ENCODE peak calls at places on chromosomes 4 and X, in ten cellular contexts. S is PC-3, O is mesendoderm, H is fibroblast of lung, J is HepG2, U is GM23248, C is IMR-90, G is H9, X is astrocyte, Z is HCT116. F is an unnamed sample.

GRCh38 chr4:186813377-186814068 is 89.9 kb upstream of the FAT1 start:
- DNase-seq in C (no peak), G (no peak), X (no peak), Z (no peak), O (no peak), H (no peak), S (no peak), U (no peak), J (no peak), F (no peak)

GRCh38 chr4:175330236-175330635 is 412.1 kb downstream of the ADAM29 start:
- DNase-seq in H (peak), G (no peak), X (peak), C (peak), Z (no peak), J (no peak), O (no peak), U (peak), S (no peak), F (no peak)

GRCh38 chrX:19579485-19579884 is 64.2 kb upstream of the MAP3K15 start:
- DNase-seq in U (peak), H (peak), X (peak), C (peak), G (no peak), S (peak), Z (no peak), J (no peak), O (no peak), F (no peak)

GRCh38 chr4:41866799-41867677 is 68.2 kb upstream of the TMEM33 start:
- DNase-seq in G (peak), U (no peak), Z (no peak), H (no peak), O (peak), S (no peak), J (no peak), X (no peak), C (no peak), F (no peak)

GRCh38 chr4:27176400-27176799 is 315.8 kb downstream of the STIM2 start:
- DNase-seq in G (peak), S (peak), X (peak), C (peak), U (peak), O (peak), J (peak), H (peak), Z (peak), F (no peak)

GRCh38 chr4:98976716-98977115 is 18.8 kb upstream of the METAP1 start:
- DNase-seq in O (no peak), Z (no peak), U (peak), X (peak), C (peak), S (peak), H (peak), J (no peak), G (no peak), F (no peak)

GRCh38 chrX:124113799-124114600 is 152.5 kb downstream of the STAG2 start:
- DNase-seq in U (no peak), Z (no peak), H (no peak), S (no peak), J (no peak), C (no peak), X (no peak), G (peak), O (no peak), F (no peak)

GRCh38 chr4:107564326-107564725 is 155.7 kb downstream of the PAPSS1 start:
- DNase-seq in U (peak), X (peak), C (no peak), J (no peak), O (peak), G (no peak), H (peak), Z (no peak), S (no peak), F (no peak)

GRCh38 chr4:181030961-181031360 is 1212.2 kb upstream of the TENM3 start:
- DNase-seq in O (no peak), Z (no peak), H (peak), G (no peak), U (peak), S (peak), C (peak), J (no peak), X (peak), F (no peak)

GRCh38 chr4:152735302-152735917 is 44.1 kb downstream of the TIGD4 start:
- DNase-seq in O (peak), U (peak), Z (peak), G (no peak), J (no peak), H (peak), S (peak), X (peak), C (peak), F (no peak)

GRCh38 chrX:142084611-142085010 is 120.5 kb downstream of the MAGEC2 start:
- DNase-seq in G (no peak), U (no peak), Z (no peak), H (no peak), C (no peak), S (no peak), O (no peak), J (no peak), X (no peak), F (no peak)

GRCh38 chrX:104324871-104325585 is 70.3 kb upstream of the ESX1 start:
- DNase-seq in G (no peak), C (peak), O (no peak), J (no peak), H (peak), X (peak), Z (no peak), U (peak), S (peak), F (no peak)

GRCh38 chr4:54096563-54096962 is 3.4 kb upstream of the GSX2 start:
- DNase-seq in O (no peak), U (no peak), H (no peak), X (no peak), S (no peak), J (no peak), C (no peak), Z (no peak), G (peak), F (no peak)

DNA sequence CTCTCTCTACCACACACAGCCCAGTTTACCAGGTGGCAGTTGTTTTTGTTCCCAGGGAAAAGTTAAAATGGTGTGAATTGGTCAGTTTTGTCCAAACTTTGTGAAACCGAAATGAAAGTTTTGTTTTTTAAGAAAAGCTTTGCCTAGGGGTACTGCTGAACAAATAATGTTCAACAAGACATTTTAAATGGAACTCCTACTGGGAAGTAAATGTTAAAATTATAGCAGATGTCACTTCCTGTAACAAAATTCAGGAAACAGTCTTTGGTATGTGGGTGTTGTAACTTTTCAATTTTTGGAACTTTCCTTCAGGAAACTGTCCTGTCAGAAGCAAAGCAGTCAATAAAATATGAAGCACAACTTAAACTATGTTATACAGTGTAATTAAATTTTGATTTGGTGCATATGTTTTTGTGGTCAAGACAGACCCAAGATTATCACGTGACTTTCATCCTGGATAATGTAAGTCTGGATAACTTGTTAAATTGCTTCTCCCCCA is 79.5 kb downstream of the AFF1 start:
- DNase-seq in Z (no peak), X (peak), O (no peak), H (no peak), G (no peak), U (peak), C (peak), S (peak), J (no peak), F (no peak)
- H3K9ac ChIP-seq in Z (no peak), X (no peak), O (no peak), H (no peak), G (no peak), U (peak), C (peak), S (no peak), J (no peak), F (no peak)

DNA sequence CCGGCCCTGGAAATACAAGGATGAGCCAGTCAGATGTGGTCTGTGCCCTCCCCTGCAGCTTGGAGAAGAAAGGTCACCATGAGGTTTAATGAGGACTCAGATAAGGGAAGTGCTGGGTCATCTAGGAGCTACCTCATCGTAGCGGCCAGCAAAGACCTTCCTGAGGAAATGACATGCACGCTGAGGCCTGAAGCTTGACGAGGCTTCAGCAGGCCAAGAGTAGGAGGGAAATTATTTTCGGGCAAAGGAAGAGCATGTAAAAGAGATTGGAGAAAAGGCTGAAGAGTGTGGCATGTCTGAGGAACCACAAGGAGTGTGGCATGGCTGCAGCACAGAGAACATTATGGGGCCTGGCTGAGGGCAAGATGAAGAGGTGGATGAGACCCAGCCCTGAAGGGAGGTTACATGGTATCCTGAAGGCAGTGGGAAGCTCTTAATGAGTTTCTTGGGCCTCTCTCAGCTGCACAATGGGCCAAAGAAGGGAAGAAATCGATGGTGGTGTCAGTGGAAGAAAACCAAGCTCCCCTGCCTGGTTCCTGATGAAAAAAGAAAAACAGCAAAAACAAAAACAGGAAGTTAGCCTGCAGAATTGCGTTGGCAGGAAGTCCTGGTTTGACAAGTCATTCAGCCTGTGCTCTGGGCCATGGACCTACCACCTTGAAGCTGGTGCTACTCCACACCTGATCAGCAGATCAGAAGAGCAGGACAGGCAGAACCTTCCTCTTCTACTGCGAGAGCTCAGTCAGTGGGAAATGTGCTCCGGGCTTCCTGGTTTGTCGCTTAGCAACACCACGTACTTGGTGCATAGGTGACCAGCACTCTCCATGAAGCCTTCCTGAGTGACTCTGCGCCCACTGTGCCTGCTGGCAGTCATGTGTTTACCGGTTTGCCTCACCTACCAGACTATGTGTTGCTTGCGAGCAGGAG is 134.5 kb upstream of the KLF3 start:
- DNase-seq in O (peak), U (no peak), X (no peak), Z (no peak), C (no peak), J (no peak), H (no peak), S (peak), G (no peak), F (no peak)
- H3K4me2 ChIP-seq in O (no peak), U (no peak), X (no peak), Z (no peak), C (no peak), J (peak), H (no peak), S (peak), G (no peak), F (no peak)

GRCh38 chrX:155028192-155028591 is 1.5 kb downstream of the FUNDC2 start:
- DNase-seq in G (no peak), H (no peak), C (no peak), J (no peak), X (no peak), O (peak), Z (no peak), S (peak), U (no peak), F (no peak)
- H3K9ac ChIP-seq in G (no peak), H (no peak), C (peak), J (peak), X (peak), O (no peak), Z (peak), S (peak), U (peak), F (peak)

GRCh38 chr4:88745581-88746163 is 48.0 kb upstream of the NAP1L5 start:
- DNase-seq in C (no peak), O (no peak), H (no peak), G (no peak), J (no peak), X (no peak), U (no peak), Z (no peak), S (no peak), F (no peak)
- H3K4me2 ChIP-seq in C (no peak), O (no peak), H (no peak), G (no peak), J (no peak), X (no peak), U (no peak), Z (no peak), S (no peak), F (no peak)

DNA sequence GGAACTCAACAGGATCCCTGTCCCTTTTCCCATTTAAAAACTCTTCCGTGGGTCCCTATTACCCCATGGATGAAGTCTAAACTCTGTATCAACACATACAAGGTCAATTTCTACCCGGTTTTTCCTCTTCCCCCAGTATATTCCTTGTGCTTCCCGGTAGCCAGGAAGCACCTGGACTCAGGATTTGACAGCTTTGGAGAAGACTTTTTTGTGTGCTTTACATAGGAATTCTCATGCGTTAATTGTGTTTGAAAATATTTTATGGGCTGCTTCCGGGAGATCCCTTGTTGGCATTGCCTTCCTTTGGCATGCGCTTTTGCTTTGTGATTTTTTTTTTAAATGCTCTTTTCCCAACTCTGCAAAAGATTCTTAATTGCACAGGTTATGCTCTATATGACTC is 7.2 kb downstream of the SMS start:
- DNase-seq in S (no peak), O (no peak), C (no peak), G (peak), J (no peak), U (no peak), H (no peak), X (no peak), Z (no peak), F (no peak)
- H3K9ac ChIP-seq in S (no peak), O (no peak), C (no peak), G (no peak), J (no peak), U (peak), H (no peak), X (peak), Z (no peak), F (no peak)

GRCh38 chrX:16592194-16592770 is 57.7 kb upstream of the S100G start:
- DNase-seq in G (no peak), U (no peak), S (no peak), O (no peak), Z (no peak), X (no peak), C (no peak), H (no peak), J (no peak), F (no peak)

GRCh38 chrX:16587776-16588175 is 62.2 kb upstream of the S100G start:
- DNase-seq in X (no peak), U (peak), Z (no peak), S (peak), C (peak), J (no peak), G (no peak), O (no peak), H (peak), F (no peak)

GRCh38 chrX:16589211-16589610 is 60.7 kb upstream of the S100G start:
- DNase-seq in G (no peak), Z (no peak), X (peak), C (peak), O (no peak), S (peak), H (peak), U (peak), J (no peak), F (peak)

GRCh38 chrX:16586371-16587112 is 63.4 kb upstream of the S100G start:
- DNase-seq in U (no peak), H (no peak), J (no peak), C (no peak), G (peak), S (no peak), X (no peak), O (no peak), Z (no peak), F (no peak)

DNA sequence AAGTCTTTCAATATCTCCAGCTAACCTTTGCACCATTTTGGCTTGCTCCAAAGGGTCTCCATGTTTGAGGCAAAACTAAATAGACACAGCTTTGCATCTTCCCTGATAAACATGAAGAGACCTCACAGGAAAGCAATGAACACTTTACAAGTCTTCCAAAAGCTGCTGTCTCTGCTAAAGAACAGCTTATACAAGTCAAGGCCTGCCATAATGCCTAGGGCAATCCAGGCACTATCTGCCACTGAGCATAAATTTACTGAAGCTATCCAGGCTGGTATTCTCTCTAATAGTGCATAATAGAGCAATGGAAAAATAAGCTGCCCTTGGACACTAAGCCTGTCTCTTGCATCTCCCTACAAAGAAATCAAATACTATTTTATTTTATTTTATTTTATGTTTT is 60.1 kb upstream of the S100G start:
- DNase-seq in O (no peak), C (no peak), H (no peak), G (no peak), X (no peak), Z (no peak), J (no peak), S (no peak), U (no peak), F (no peak)
- H3K4me2 ChIP-seq in O (no peak), C (no peak), H (no peak), G (no peak), X (no peak), Z (no peak), J (no peak), S (peak), U (no peak), F (peak)

GRCh38 chr4:92304636-92305035 is 870 bp downstream of the GRID2 start:
- DNase-seq in S (no peak), X (no peak), J (no peak), C (no peak), Z (no peak), U (no peak), H (no peak), O (peak), G (peak), F (no peak)
- H3K9ac ChIP-seq in S (peak), X (peak), J (no peak), C (no peak), Z (no peak), U (no peak), H (no peak), O (peak), G (peak), F (no peak)